ENCODE peak calls at places on chromosomes 12 and 14, in six cellular contexts. Q is progenitor cell of endocrine pancreas, N is GDM1, T is smooth muscle cell of the brain vasculature, U is body of pancreas, R is posterior vena cava. B is an unnamed sample.

GRCh38 chr12:49621651-49622500 is 1.5 kb upstream of the PRPF40B start:
- DNase-seq in U (peak), Q (no peak), T (no peak), N (no peak), R (no peak), B (peak)

GRCh38 chr12:124904306-124905098 is 9.9 kb downstream of the UBC start:
- DNase-seq in R (peak), T (no peak), Q (no peak), N (no peak), U (peak), B (peak)

GRCh38 chr14:21723431-21724045 is 49.9 kb upstream of the OR4E1 start:
- DNase-seq in U (no peak), N (no peak), R (no peak), T (no peak), Q (no peak), B (no peak)

GRCh38 chr14:24132061-24132685 is 1.7 kb downstream of the FITM1 start:
- DNase-seq in N (no peak), T (no peak), R (no peak), U (peak), Q (no peak), B (no peak)

GRCh38 chr14:57199911-57200310 is 68.8 kb downstream of the EXOC5 start:
- DNase-seq in T (no peak), N (no peak), Q (no peak), R (no peak), U (no peak), B (no peak)

GRCh38 chr12:132327351-132328171 is 1.8 kb downstream of the GALNT9 start:
- DNase-seq in R (no peak), Q (no peak), N (peak), T (peak), U (peak), B (no peak)

GRCh38 chr14:83071888-83072501 is 1538.3 kb upstream of the SEL1L start:
- DNase-seq in U (no peak), N (peak), T (no peak), R (no peak), Q (no peak), B (peak)

GRCh38 chr14:50768693-50769092 is 62.3 kb downstream of the NIN start:
- DNase-seq in T (no peak), R (no peak), N (no peak), Q (no peak), U (no peak), B (no peak)

GRCh38 chr12:76685246-76685678 is 78.7 kb upstream of the ZDHHC17 start:
- DNase-seq in U (peak), R (no peak), T (peak), N (no peak), Q (no peak), B (no peak)

GRCh38 chr12:85866929-85867776 is 6.9 kb upstream of the NTS start:
- DNase-seq in R (no peak), N (no peak), U (peak), Q (no peak), T (peak), B (peak)

GRCh38 chr12:132284618-132285310 is 44.6 kb downstream of the GALNT9 start:
- DNase-seq in R (no peak), Q (no peak), U (no peak), T (no peak), N (no peak), B (no peak)

GRCh38 chr14:63435838-63436237 is 107.3 kb downstream of the PPP2R5E start:
- DNase-seq in T (peak), N (no peak), Q (no peak), U (peak), R (peak), B (no peak)

GRCh38 chr14:59849371-59850130 is 21.0 kb downstream of the RTN1 start:
- DNase-seq in Q (no peak), R (no peak), T (no peak), N (no peak), U (no peak), B (peak)

GRCh38 chr14:61300754-61301153 is 19.6 kb upstream of the TMEM30B start:
- DNase-seq in R (no peak), N (no peak), T (no peak), Q (no peak), U (no peak), B (no peak)

GRCh38 chr12:30874455-30875313 is 51.9 kb upstream of the TSPAN11 start:
- DNase-seq in N (no peak), R (no peak), Q (no peak), U (no peak), T (no peak), B (no peak)

GRCh38 chr14:104499784-104500496 is 79.6 kb upstream of the C14orf180 start:
- DNase-seq in Q (peak), N (no peak), R (no peak), U (no peak), T (no peak), B (no peak)

GRCh38 chr12:6768385-6769002 is 2.3 kb downstream of the PTMS start:
- DNase-seq in T (no peak), R (no peak), U (no peak), N (no peak), Q (no peak), B (no peak)

GRCh38 chr12:71942259-71942658 is 3.6 kb downstream of the TPH2 start:
- DNase-seq in N (no peak), T (no peak), R (no peak), Q (no peak), U (no peak), B (no peak)

GRCh38 chr12:117494833-117495714 is 133.6 kb upstream of the NOS1 start:
- DNase-seq in Q (no peak), U (peak), N (no peak), R (no peak), T (no peak), B (no peak)

GRCh38 chr14:79708426-79708825 is 502.9 kb downstream of the DIO2 start:
- DNase-seq in Q (no peak), N (no peak), U (no peak), R (no peak), T (no peak), B (no peak)

GRCh38 chr12:58966939-58967338 is 46.6 kb upstream of the LRIG3 start:
- DNase-seq in T (no peak), R (no peak), U (no peak), Q (no peak), N (no peak), B (no peak)

B was measured in trophoblast cell.